ENCODE peak calls at places on chromosomes 4 and X, in nine cellular contexts. T is choroid plexus epithelial cell, S is AG09319, B is IMR-90, F is GM13976, G is epithelial cell of proximal tubule, V is tibial artery, H is lower leg skin, D is PC-3. A is an unnamed sample.

GRCh38 chrX:134171661-134172587 is 65.1 kb upstream of the CCDC160 start:
- DNase-seq in H (no peak), T (peak; percentile 12), F (peak; percentile 12), V (no peak), G (no peak), S (no peak), D (no peak), B (no peak), A (peak; percentile 27)

GRCh38 chrX:17359500-17359899 is 15.5 kb upstream of the NHS start:
- DNase-seq in V (no peak), F (no peak), G (no peak), B (no peak), D (peak; percentile 48), T (peak; percentile 3), H (no peak), S (no peak), A (no peak)

GRCh38 chrX:74419861-74420193 is 1.5 kb upstream of the SLC16A2 start:
- DNase-seq in V (no peak), H (no peak), S (no peak), B (no peak), G (no peak), T (no peak), D (peak; percentile 32), F (no peak), A (no peak)

GRCh38 chr4:109921384-109921808 is 8.7 kb downstream of the EGF start:
- DNase-seq in D (peak; percentile 84), T (peak; percentile 63), H (no peak), S (no peak), F (no peak), G (peak; percentile 96), B (peak; percentile 86), V (no peak), A (no peak)

GRCh38 chr4:184136525-184136924 is 81.1 kb downstream of the ENPP6 start:
- DNase-seq in B (no peak), F (no peak), H (no peak), S (no peak), G (no peak), T (no peak), V (no peak), D (no peak), A (no peak)

GRCh38 chrX:111168314-111168713 is 72.3 kb downstream of the PAK3 start:
- DNase-seq in G (no peak), H (no peak), V (no peak), D (peak; percentile 10), B (peak; percentile 0), S (no peak), T (peak; percentile 3), F (no peak), A (no peak)

GRCh38 chr4:185542626-185543336 is 7.5 kb upstream of the PDLIM3 start:
- DNase-seq in T (no peak), V (peak; percentile 78), H (no peak), G (peak; percentile 26), D (no peak), B (peak; percentile 46), S (no peak), F (no peak), A (no peak)

GRCh38 chr4:6633091-6633906 is 7.2 kb upstream of the MRFAP1 start:
- DNase-seq in T (peak; percentile 75), S (peak; percentile 34), F (no peak), D (peak; percentile 9), H (no peak), G (no peak), B (peak; percentile 49), V (peak; percentile 40), A (no peak)

GRCh38 chr4:31557444-31557843 is 837.3 kb downstream of the PCDH7 start:
- DNase-seq in G (no peak), H (no peak), D (no peak), T (peak; percentile 3), B (no peak), S (no peak), V (no peak), F (no peak), A (no peak)

GRCh38 chr4:127856485-127857447 is 23.9 kb upstream of the PLK4 start:
- DNase-seq in T (peak; percentile 93), V (no peak), D (peak; percentile 56), H (no peak), B (peak; percentile 93), S (peak; percentile 42), G (peak; percentile 51), F (peak; percentile 45), A (peak; percentile 49)

GRCh38 chrX:116490091-116490490 is 27.3 kb upstream of the CT83 start:
- DNase-seq in G (no peak), T (peak; percentile 4), S (no peak), B (no peak), V (no peak), F (no peak), H (no peak), D (peak; percentile 32), A (no peak)

GRCh38 chr4:64935469-64936001 is 526.3 kb upstream of the TECRL start:
- DNase-seq in S (no peak), D (no peak), H (no peak), T (no peak), F (no peak), B (no peak), V (no peak), G (no peak), A (no peak)

GRCh38 chr4:107442538-107443083 is 277.4 kb downstream of the PAPSS1 start:
- DNase-seq in B (no peak), H (no peak), V (no peak), D (no peak), G (no peak), T (no peak), F (no peak), S (no peak), A (no peak)

GRCh38 chrX:11273544-11273943 is 19.7 kb upstream of the AMELX start:
- DNase-seq in D (peak; percentile 41), F (no peak), V (no peak), S (no peak), T (no peak), B (peak; percentile 53), G (no peak), H (no peak), A (no peak)

DNA sequence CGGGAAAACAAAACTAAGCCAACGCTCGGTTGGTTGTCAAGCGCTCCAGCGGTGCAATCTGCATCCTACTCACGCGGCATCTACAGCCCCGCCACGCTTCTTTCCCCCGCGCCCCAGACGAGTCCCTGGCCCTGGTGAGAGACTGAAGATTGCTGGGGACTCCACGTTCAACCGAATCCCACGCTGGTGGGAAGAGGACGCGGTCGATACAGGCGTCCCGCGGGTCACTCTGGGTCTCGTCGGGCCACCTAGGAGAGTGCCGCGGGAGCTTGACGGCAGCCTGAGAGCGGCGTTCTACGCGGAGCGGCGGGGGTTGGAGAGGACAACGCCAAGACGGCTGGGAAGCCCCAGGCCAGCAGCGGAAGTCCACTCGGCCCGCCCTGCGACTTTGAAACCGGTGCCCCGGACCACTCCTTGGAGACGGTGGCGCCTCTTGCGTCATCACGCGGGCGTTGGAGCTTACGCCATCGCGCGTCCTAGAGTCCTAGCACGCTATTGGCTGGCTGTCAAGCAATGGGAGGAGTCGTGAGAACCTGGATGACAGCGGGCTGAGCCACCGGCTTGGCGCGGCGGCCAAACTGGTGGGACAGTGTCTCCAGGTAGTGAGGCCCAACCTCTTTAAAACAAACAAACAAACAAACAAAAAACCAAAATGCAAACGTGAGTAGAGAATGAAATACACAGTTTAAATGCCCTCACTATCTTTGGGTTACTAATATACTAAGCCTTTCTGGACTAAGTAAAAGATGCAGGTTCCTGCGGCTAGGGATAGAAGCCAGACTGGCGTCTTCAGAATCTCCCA is at the start of gene SCLT1:
- DNase-seq in H (peak; percentile 98), V (peak; percentile 99), G (peak; percentile 65), S (peak; percentile 95), D (peak; percentile 98), B (peak; percentile 99), T (peak; percentile 99), F (peak; percentile 92), A (peak; percentile 89)
- TF ChIP-seq CTCF in H (no peak), V (no peak), G (no peak), S (no peak), D (no peak), B (no peak), T (no peak), F (no peak), A (no peak)

GRCh38 chr4:33722800-33723511 is 2521.4 kb downstream of the ARAP2 start:
- DNase-seq in G (no peak), T (peak; percentile 54), S (no peak), F (no peak), B (no peak), H (no peak), D (peak; percentile 15), V (no peak), A (no peak)
- TF ChIP-seq CTCF in G (no peak), T (peak; percentile 16), S (peak; percentile 37), F (no peak), B (peak; percentile 4), H (no peak), D (peak; percentile 33), V (no peak), A (no peak)

DNA sequence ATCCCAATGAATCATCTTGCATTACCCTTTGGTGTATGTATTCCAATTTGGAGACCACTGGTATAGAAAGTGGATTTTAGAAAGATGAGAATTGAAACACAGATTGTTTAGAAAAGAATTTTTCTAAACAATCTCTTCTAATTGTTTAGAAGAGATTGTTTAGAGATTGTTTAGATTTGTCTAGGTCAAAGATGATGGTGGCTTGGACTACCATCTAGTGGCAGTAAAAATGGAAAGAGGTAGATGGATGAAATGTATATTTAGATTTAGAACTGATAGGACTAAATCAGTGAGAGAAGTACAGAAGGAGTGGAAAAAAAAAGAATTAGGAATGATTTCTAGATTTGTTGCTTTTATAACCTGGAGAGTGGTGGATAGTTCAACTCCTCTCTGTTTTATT is 70.6 kb downstream of the ARSJ start:
- DNase-seq in T (peak; percentile 42), V (no peak), F (no peak), G (no peak), D (peak; percentile 6), B (no peak), S (no peak), H (no peak), A (no peak)
- TF ChIP-seq CTCF in T (no peak), V (no peak), F (no peak), G (peak; percentile 30), D (peak; percentile 49), B (no peak), S (no peak), H (no peak), A (peak; percentile 40)

GRCh38 chrX:151402719-151403390 is 5.8 kb downstream of the VMA21 start:
- DNase-seq in D (no peak), B (no peak), T (no peak), F (no peak), S (no peak), G (no peak), H (no peak), V (no peak), A (no peak)
- TF ChIP-seq CTCF in D (no peak), B (no peak), T (no peak), F (no peak), S (no peak), G (peak; percentile 32), H (no peak), V (no peak), A (no peak)

GRCh38 chr4:89598602-89599001 is 238.4 kb downstream of the SNCA start:
- DNase-seq in F (no peak), G (no peak), S (no peak), V (no peak), B (peak; percentile 17), T (peak; percentile 60), D (peak; percentile 29), H (no peak), A (no peak)
- TF ChIP-seq CTCF in F (no peak), G (peak; percentile 57), S (peak; percentile 38), V (no peak), B (peak; percentile 19), T (peak; percentile 54), D (peak; percentile 51), H (no peak), A (peak; percentile 27)